ENCODE peak calls at places on chromosomes 3 and 15, in ten cellular contexts. U is K562, Z is stomach, O is transverse colon, J is sigmoid colon, W is Panc1, D is spleen, F is upper lobe of left lung, R is breast epithelium, Y is GM23338. A is an unnamed sample.

GRCh38 chr3:4856986-4857385 is 122.3 kb upstream of the BHLHE40 start:
- DNase-seq in F (no peak), U (no peak), W (no peak), Y (no peak), D (no peak), O (no peak), R (no peak), J (no peak), Z (no peak), A (no peak)

GRCh38 chr3:134917631-134918030 is 122.6 kb downstream of the EPHB1 start:
- DNase-seq in Z (no peak), J (no peak), Y (no peak), R (no peak), U (no peak), D (no peak), W (no peak), F (no peak), O (no peak), A (no peak)

GRCh38 chr15:52506549-52506948 is 22.1 kb downstream of the MYO5A start:
- DNase-seq in O (no peak), Z (no peak), Y (no peak), U (no peak), J (no peak), W (no peak), F (no peak), D (no peak), R (no peak), A (no peak)

GRCh38 chr3:133892546-133893231 is 3.0 kb downstream of the RAB6B start:
- DNase-seq in Z (no peak), D (no peak), U (no peak), F (no peak), W (no peak), O (no peak), R (no peak), J (no peak), Y (no peak), A (no peak)

GRCh38 chr3:131608296-131608695 is 105.5 kb upstream of the MRPL3 start:
- DNase-seq in W (no peak), F (no peak), O (no peak), R (no peak), J (no peak), Z (no peak), Y (no peak), U (no peak), D (no peak), A (no peak)

GRCh38 chr15:89794627-89795241 is 18.6 kb downstream of the MESP2 start:
- DNase-seq in R (no peak), O (no peak), Z (no peak), J (no peak), U (no peak), F (no peak), D (peak; percentile 2), Y (no peak), W (no peak), A (no peak)

GRCh38 chr15:68274184-68274848 is 3.2 kb upstream of the FEM1B start:
- DNase-seq in J (no peak), Z (no peak), Y (no peak), O (no peak), R (no peak), F (no peak), W (no peak), D (no peak), U (no peak), A (no peak)

GRCh38 chr3:128217702-128218475 is 64.6 kb downstream of the EEFSEC start:
- DNase-seq in Y (no peak), Z (no peak), R (no peak), F (no peak), U (no peak), W (no peak), J (no peak), O (no peak), D (no peak), A (no peak)

GRCh38 chr15:31483053-31483923 is 156.7 kb downstream of the KLF13 start:
- DNase-seq in J (no peak), Y (peak; percentile 73), O (no peak), D (peak; percentile 78), Z (peak; percentile 26), F (peak; percentile 89), W (no peak), U (no peak), R (no peak), A (no peak)

GRCh38 chr15:73051811-73052678 is at the start of gene NEO1:
- DNase-seq in Y (peak; percentile 89), F (peak; percentile 97), J (peak; percentile 94), O (peak; percentile 90), W (no peak), Z (peak; percentile 89), D (peak; percentile 89), U (peak; percentile 93), R (peak; percentile 79), A (peak; percentile 90)

GRCh38 chr15:70142072-70142321 is 44.3 kb upstream of the TLE3 start:
- DNase-seq in F (no peak), O (no peak), Z (no peak), U (no peak), J (no peak), W (no peak), R (no peak), D (no peak), Y (no peak), A (no peak)

GRCh38 chr3:131591394-131591990 is 88.7 kb upstream of the MRPL3 start:
- DNase-seq in U (no peak), F (no peak), O (no peak), J (no peak), Y (no peak), W (no peak), Z (no peak), D (no peak), R (no peak), A (no peak)

GRCh38 chr3:128036119-128036518 is 16.1 kb upstream of the SEC61A1 start:
- DNase-seq in D (no peak), W (no peak), Y (no peak), Z (no peak), J (no peak), U (no peak), O (no peak), R (no peak), F (no peak), A (no peak)

GRCh38 chr15:69898243-69898642 is 199.5 kb downstream of the TLE3 start:
- DNase-seq in J (no peak), Z (no peak), D (no peak), O (no peak), Y (no peak), F (no peak), R (no peak), U (no peak), W (no peak), A (no peak)

GRCh38 chr15:98684995-98685525 is 36.7 kb downstream of the IGF1R start:
- DNase-seq in W (no peak), O (no peak), J (no peak), F (no peak), R (no peak), D (no peak), Z (no peak), Y (no peak), U (no peak), A (no peak)

GRCh38 chr3:135325726-135326245 is 530.7 kb downstream of the EPHB1 start:
- DNase-seq in U (no peak), R (no peak), J (no peak), Z (no peak), F (no peak), W (no peak), O (no peak), D (no peak), Y (no peak), A (no peak)

GRCh38 chr15:60720493-60721231 is 241.7 kb upstream of the ICE2 start:
- DNase-seq in Z (no peak), Y (no peak), O (no peak), D (no peak), J (no peak), F (no peak), W (no peak), R (no peak), U (no peak), A (no peak)

GRCh38 chr15:73165435-73165834 is 113.2 kb downstream of the NEO1 start:
- DNase-seq in Z (no peak), O (no peak), U (no peak), Y (no peak), W (no peak), R (no peak), F (no peak), D (no peak), J (no peak), A (no peak)

GRCh38 chr3:11161666-11162065 is 7.4 kb downstream of the HRH1 start:
- DNase-seq in W (no peak), F (no peak), U (no peak), R (no peak), O (no peak), Y (peak; percentile 47), J (no peak), Z (no peak), D (no peak), A (no peak)

GRCh38 chr3:25789209-25789595 is 688 bp upstream of the OXSM start:
- DNase-seq in R (no peak), D (no peak), J (no peak), U (no peak), O (no peak), Z (no peak), F (no peak), Y (no peak), W (no peak), A (no peak)

GRCh38 chr3:189714991-189715961 is 84.1 kb downstream of the TP63 start:
- DNase-seq in J (no peak), W (no peak), Y (no peak), F (no peak), R (no peak), O (no peak), U (no peak), D (no peak), Z (no peak), A (no peak)

GRCh38 chr3:52102934-52103333 is 46.6 kb upstream of the DUSP7 start:
- DNase-seq in Z (no peak), W (no peak), F (no peak), R (no peak), J (no peak), U (no peak), O (no peak), D (no peak), Y (no peak), A (no peak)
- TF ChIP-seq POLR2AphosphoS5 in Z (no peak), W (no peak), F (no peak), R (no peak), J (no peak), U (no peak), O (no peak), D (no peak), Y (no peak), A (no peak)

GRCh38 chr3:196216081-196216564 is at the start of gene SLC51A:
- DNase-seq in W (no peak), J (no peak), R (no peak), F (no peak), U (no peak), O (peak; percentile 68), Y (peak; percentile 82), Z (no peak), D (peak; percentile 66), A (no peak)
- H3K4me3 ChIP-seq in W (no peak within 1 kb of the TSS), J (no peak within 1 kb of the TSS), R (no peak within 1 kb of the TSS), F (peak within 1 kb of the TSS; percentile 25), U (no peak within 1 kb of the TSS), O (peak within 1 kb of the TSS; percentile 38), Y (peak within 1 kb of the TSS; percentile 60), Z (no peak within 1 kb of the TSS), D (no peak within 1 kb of the TSS), A (no peak within 1 kb of the TSS)

GRCh38 chr3:8500208-8500961 is 1.2 kb upstream of the LMCD1 start:
- DNase-seq in Y (peak; percentile 52), Z (peak; percentile 44), U (no peak), F (no peak), J (no peak), W (no peak), O (no peak), R (no peak), D (no peak), A (no peak)
- TF ChIP-seq POLR2AphosphoS5 in Y (no peak), Z (no peak), U (no peak), F (no peak), J (no peak), W (no peak), O (no peak), R (no peak), D (no peak), A (no peak)

GRCh38 chr3:71579934-71580318 is 3.6 kb downstream of the FOXP1 start:
- DNase-seq in R (no peak), F (no peak), U (no peak), Y (no peak), D (no peak), W (no peak), J (no peak), Z (no peak), O (peak; percentile 36), A (no peak)
- H3K4me3 ChIP-seq in R (peak overlapping the region; percentile 55), F (peak overlapping the region; percentile 15), U (no peak overlapping the region), Y (peak overlapping the region; percentile 80), D (no peak overlapping the region), W (no peak overlapping the region), J (peak overlapping the region; percentile 96), Z (peak overlapping the region; percentile 83), O (peak overlapping the region; percentile 87), A (no peak overlapping the region)